ENCODE peak calls at places on chromosomes 16 and 17, in ten cellular contexts. E is IMR-90, P is tibial artery, I is body of pancreas, T is heart left ventricle, U is sigmoid colon, J is neural progenitor cell, C is cardiac muscle cell, S is A673, A is HCT116. Y is an unnamed sample. For H3K36me3, the result is how much of the 10 kb centered on the place peaks cover.

GRCh38 chr17:61786088-61786487 is 77.2 kb downstream of the BRIP1 start:
- DNase-seq in E (no peak), P (no peak), I (no peak), T (no peak), U (no peak), J (no peak), C (no peak), S (no peak), A (no peak), Y (no peak)

GRCh38 chr17:53387745-53388144 is 435.0 kb upstream of the KIF2B start:
- DNase-seq in E (no peak), P (no peak), I (no peak), T (no peak), U (no peak), J (no peak), C (no peak), S (no peak), A (no peak), Y (no peak)

GRCh38 chr17:2303278-2304188 is at the start of the genes SMG6 and SRR:
- DNase-seq in E (peak), P (peak), I (peak), T (peak), U (peak), J (peak), C (peak), S (peak), A (peak), Y (peak)

GRCh38 chr16:425740-426114 is 278 bp downstream of the RAB11FIP3 start:
- DNase-seq in E (no peak), P (no peak), I (no peak), T (no peak), U (no peak), J (peak), C (peak), S (no peak), A (no peak), Y (no peak)

GRCh38 chr16:57013902-57014301 is 24.5 kb downstream of the NLRC5 start:
- DNase-seq in E (no peak), P (no peak), I (no peak), T (no peak), U (no peak), J (no peak), C (no peak), S (no peak), A (no peak), Y (no peak)

GRCh38 chr16:3650631-3651265 is 3.7 kb upstream of the DNASE1 start:
- DNase-seq in E (no peak), P (no peak), I (no peak), T (no peak), U (peak), J (no peak), C (no peak), S (no peak), A (no peak), Y (no peak)

GRCh38 chr17:57554826-57555635 is 190.1 kb downstream of the CCDC182 start:
- DNase-seq in E (no peak), P (no peak), I (no peak), T (no peak), U (no peak), J (no peak), C (no peak), S (peak), A (no peak), Y (no peak)

GRCh38 chr17:1147664-1148063 is 32.1 kb downstream of the ABR start:
- DNase-seq in E (peak), P (no peak), I (peak), T (peak), U (no peak), J (peak), C (peak), S (peak), A (peak), Y (no peak)

GRCh38 chr17:80877095-80877828 is 114.4 kb upstream of the CHMP6 start:
- DNase-seq in E (no peak), P (peak), I (no peak), T (no peak), U (no peak), J (no peak), C (no peak), S (no peak), A (no peak), Y (no peak)

GRCh38 chr17:74257311-74257710 is 16.7 kb upstream of the DNAI2 start:
- DNase-seq in E (no peak), P (no peak), I (no peak), T (no peak), U (no peak), J (no peak), C (no peak), S (no peak), A (no peak), Y (no peak)

GRCh38 chr17:6853764-6854442 is 22.4 kb upstream of the TEKT1 start:
- DNase-seq in E (no peak), P (no peak), I (no peak), T (no peak), U (no peak), J (peak), C (no peak), S (peak), A (peak), Y (no peak)

GRCh38 chr16:69118994-69119393 is 13.4 kb downstream of the CHTF8 start:
- DNase-seq in E (no peak), P (no peak), I (peak), T (no peak), U (no peak), J (no peak), C (no peak), S (no peak), A (no peak), Y (no peak)

GRCh38 chr17:79997004-79997673 is 38.5 kb downstream of the TBC1D16 start:
- DNase-seq in E (no peak), P (no peak), I (no peak), T (no peak), U (no peak), J (no peak), C (no peak), S (peak), A (no peak), Y (no peak)

GRCh38 chr17:3683054-3683511 is 12.9 kb downstream of the P2RX5 start:
- DNase-seq in E (no peak), P (no peak), I (no peak), T (no peak), U (no peak), J (peak), C (peak), S (peak), A (peak), Y (no peak)

GRCh38 chr17:74937064-74938051 is 1.7 kb downstream of the OTOP3 start:
- DNase-seq in E (no peak), P (no peak), I (no peak), T (no peak), U (no peak), J (peak), C (peak), S (no peak), A (no peak), Y (no peak)

GRCh38 chr17:80151333-80151732 is 4.4 kb upstream of the EIF4A3 start:
- DNase-seq in E (peak), P (no peak), I (no peak), T (no peak), U (peak), J (no peak), C (no peak), S (no peak), A (no peak), Y (no peak)

GRCh38 chr17:28384281-28385036 is 13.0 kb downstream of the SARM1 start:
- DNase-seq in E (no peak), P (peak), I (peak), T (peak), U (no peak), J (peak), C (peak), S (no peak), A (no peak), Y (peak)

GRCh38 chr17:39351508-39351907 is 49.9 kb downstream of the FBXL20 start:
- DNase-seq in E (no peak), P (no peak), I (no peak), T (no peak), U (no peak), J (no peak), C (no peak), S (no peak), A (no peak), Y (no peak)

GRCh38 chr16:30850246-30850645 is 43.6 kb downstream of the BCL7C start:
- DNase-seq in E (no peak), P (no peak), I (no peak), T (no peak), U (no peak), J (no peak), C (no peak), S (no peak), A (no peak), Y (no peak)

GRCh38 chr17:34579017-34579946 is at the start of gene TMEM132E:
- DNase-seq in E (peak), P (no peak), I (peak), T (peak), U (peak), J (peak), C (peak), S (no peak), A (no peak), Y (peak)

GRCh38 chr16:19886061-19886792 is 1.6 kb upstream of the GPRC5B start:
- DNase-seq in E (peak), P (peak), I (peak), T (peak), U (peak), J (peak), C (peak), S (peak), A (peak), Y (peak)

GRCh38 chr16:88477631-88478030 is 24.6 kb downstream of the ZFPM1 start:
- DNase-seq in E (no peak), P (no peak), I (no peak), T (no peak), U (no peak), J (no peak), C (no peak), S (peak), A (no peak), Y (no peak)
- H3K27ac ChIP-seq in E (no peak), P (no peak), I (peak), T (no peak), U (no peak), J (no peak), C (peak), S (no peak), A (no peak), Y (no peak)

DNA sequence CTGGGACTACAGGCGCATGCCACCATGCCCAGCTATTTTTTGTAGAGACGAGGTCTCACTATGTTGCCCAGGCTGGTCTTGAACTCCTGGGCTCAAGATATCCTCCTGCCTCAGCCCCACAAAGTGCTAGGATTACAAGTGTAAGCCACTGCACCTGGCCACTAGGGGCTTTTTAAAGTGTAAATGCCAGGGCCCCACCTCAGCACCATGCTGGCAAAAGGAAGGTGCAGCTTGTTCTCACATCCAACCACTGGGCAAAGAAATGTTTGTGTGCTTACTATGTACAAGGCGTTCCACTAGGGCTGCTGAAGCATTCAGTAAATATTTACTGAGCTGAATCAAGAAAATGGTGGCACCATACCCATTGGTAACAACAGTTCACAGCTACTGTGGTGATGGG is 22.6 kb downstream of the COG1 start:
- DNase-seq in E (no peak), P (no peak), I (no peak), T (no peak), U (no peak), J (no peak), C (no peak), S (no peak), A (no peak), Y (no peak)
- TF ChIP-seq CTCF in E (no peak), P (no peak), I (no peak), T (no peak), U (no peak), J (peak), C (no peak), S (no peak), A (no peak), Y (no peak)

DNA sequence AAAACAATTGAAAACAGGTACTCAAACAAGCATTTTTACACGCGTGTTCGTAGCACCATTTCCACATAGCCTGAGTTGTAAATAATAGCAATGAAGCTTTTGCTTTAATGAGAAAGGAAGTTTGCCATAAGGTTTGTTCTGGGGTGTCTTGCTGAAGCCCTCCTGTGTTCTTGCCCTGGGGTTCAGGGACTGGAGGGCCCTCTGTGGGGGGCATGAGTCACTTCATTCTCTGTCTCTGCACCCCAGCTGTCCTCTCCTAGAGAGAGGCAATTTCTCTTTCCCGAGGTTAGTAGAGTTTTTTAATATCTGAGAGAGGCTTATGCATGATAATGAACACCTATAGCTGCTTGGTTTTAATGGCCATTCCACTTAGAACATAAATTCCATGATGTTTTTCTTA is 9.6 kb downstream of the AFMID start:
- DNase-seq in E (no peak), P (no peak), I (no peak), T (no peak), U (no peak), J (no peak), C (no peak), S (no peak), A (no peak), Y (no peak)
- H3K36me3 ChIP-seq in E (under half), P (under half), I (under half), T (under half), U (under half), J (under half), C (under half), S (under half), A (under half), Y (under half)

GRCh38 chr17:47873200-47874090 is 22.5 kb upstream of the SP6 start:
- DNase-seq in E (no peak), P (no peak), I (no peak), T (no peak), U (no peak), J (no peak), C (no peak), S (no peak), A (no peak), Y (no peak)
- H3K27ac ChIP-seq in E (no peak), P (no peak), I (no peak), T (no peak), U (no peak), J (no peak), C (no peak), S (no peak), A (no peak), Y (no peak)

DNA sequence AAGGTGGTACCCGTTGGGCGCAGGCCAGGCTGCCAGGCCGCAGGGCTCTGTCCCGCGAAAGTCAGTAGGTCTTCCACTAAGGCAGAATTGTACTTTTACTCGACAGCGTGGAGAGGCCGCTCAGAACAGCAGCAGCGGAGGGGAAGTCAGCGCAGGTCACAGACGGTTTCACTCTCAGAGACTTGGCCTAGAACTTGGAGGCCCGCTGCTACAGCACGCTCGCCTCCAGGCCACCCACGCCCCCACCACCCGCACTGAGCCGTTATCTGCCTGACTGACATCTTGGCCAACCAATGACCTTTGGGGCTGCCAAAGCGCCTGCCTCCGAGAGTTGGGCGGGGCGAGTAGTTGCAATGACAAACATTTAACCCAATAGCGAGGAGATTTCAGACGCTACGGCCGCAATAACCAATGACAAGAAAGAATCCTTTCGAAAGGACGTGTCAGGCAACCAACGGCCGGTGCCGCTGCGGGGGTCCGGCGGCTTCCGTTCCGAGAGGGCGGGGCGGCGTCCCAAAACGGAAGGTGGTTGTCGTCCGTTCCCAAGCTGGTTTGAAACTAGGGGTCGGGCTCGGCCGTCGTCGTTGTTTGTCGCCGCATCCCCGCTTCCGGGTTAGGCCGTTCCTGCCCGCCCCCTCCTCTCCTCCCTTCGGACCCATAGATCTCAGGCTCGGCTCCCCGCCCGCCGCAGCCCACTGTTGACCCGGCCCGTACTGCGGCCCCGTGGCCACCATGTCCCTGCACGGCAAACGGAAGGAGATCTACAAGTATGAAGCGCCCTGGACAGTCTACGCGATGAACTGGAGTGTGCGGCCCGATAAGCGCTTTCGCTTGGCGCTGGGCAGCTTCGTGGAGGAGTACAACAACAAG is at the start of gene DCAF7:
- DNase-seq in E (peak), P (peak), I (peak), T (peak), U (peak), J (peak), C (peak), S (peak), A (peak), Y (peak)
- TF ChIP-seq CTCF in E (peak), P (no peak), I (peak), T (no peak), U (no peak), J (no peak), C (no peak), S (no peak), A (no peak), Y (no peak)

Y was measured in left ventricle myocardium inferior.